ENCODE peak calls at places on chromosome 3, in six cellular contexts. One of them, this sample, is unnamed.

GRCh38 chr3:187238239-187238638 is 41.0 kb downstream of the RTP1 start:
- DNase-seq in right atrium auricular region: no peak
- DNase-seq in GM23338: no peak
- DNase-seq in posterior vena cava: no peak
- DNase-seq in stimulated activated CD4-positive, alpha-beta T cell treated with anti-CD3 and anti-CD28 coated beads, Interleukin-12 subunit alpha, Interleukin-12 subunit beta, amount 100 ng/mL, for 4 hours: no peak
- DNase-seq in NCI-H1417 treated with DMSO at 0.1 percent for 48 hours: no peak
- DNase-seq in this sample: no peak

GRCh38 chr3:77053769-77054168 is 13.9 kb downstream of the ROBO2 start:
- DNase-seq in right atrium auricular region: no peak
- DNase-seq in GM23338: no peak
- DNase-seq in posterior vena cava: no peak
- DNase-seq in stimulated activated CD4-positive, alpha-beta T cell treated with anti-CD3 and anti-CD28 coated beads, Interleukin-12 subunit alpha, Interleukin-12 subunit beta, amount 100 ng/mL, for 4 hours: no peak
- DNase-seq in NCI-H1417 treated with DMSO at 0.1 percent for 48 hours: no peak
- DNase-seq in this sample: no peak

GRCh38 chr3:171875923-171876412 is 32.8 kb downstream of the TMEM212 start:
- DNase-seq in right atrium auricular region: no peak
- DNase-seq in GM23338: no peak
- DNase-seq in posterior vena cava: no peak
- DNase-seq in stimulated activated CD4-positive, alpha-beta T cell treated with anti-CD3 and anti-CD28 coated beads, Interleukin-12 subunit alpha, Interleukin-12 subunit beta, amount 100 ng/mL, for 4 hours: no peak
- DNase-seq in NCI-H1417 treated with DMSO at 0.1 percent for 48 hours: no peak
- DNase-seq in this sample: no peak

GRCh38 chr3:128330301-128330845 is 136.3 kb downstream of the DNAJB8 start:
- DNase-seq in right atrium auricular region: no peak
- DNase-seq in GM23338: no peak
- DNase-seq in posterior vena cava: peak
- DNase-seq in stimulated activated CD4-positive, alpha-beta T cell treated with anti-CD3 and anti-CD28 coated beads, Interleukin-12 subunit alpha, Interleukin-12 subunit beta, amount 100 ng/mL, for 4 hours: no peak
- DNase-seq in NCI-H1417 treated with DMSO at 0.1 percent for 48 hours: no peak
- DNase-seq in this sample: peak

GRCh38 chr3:14001136-14001535 is 121.3 kb upstream of the WNT7A start:
- DNase-seq in right atrium auricular region: no peak
- DNase-seq in GM23338: no peak
- DNase-seq in posterior vena cava: no peak
- DNase-seq in stimulated activated CD4-positive, alpha-beta T cell treated with anti-CD3 and anti-CD28 coated beads, Interleukin-12 subunit alpha, Interleukin-12 subunit beta, amount 100 ng/mL, for 4 hours: no peak
- DNase-seq in NCI-H1417 treated with DMSO at 0.1 percent for 48 hours: no peak
- DNase-seq in this sample: no peak

GRCh38 chr3:108474581-108474980 is 35.8 kb downstream of the MYH15 start:
- DNase-seq in right atrium auricular region: no peak
- DNase-seq in GM23338: no peak
- DNase-seq in posterior vena cava: no peak
- DNase-seq in stimulated activated CD4-positive, alpha-beta T cell treated with anti-CD3 and anti-CD28 coated beads, Interleukin-12 subunit alpha, Interleukin-12 subunit beta, amount 100 ng/mL, for 4 hours: no peak
- DNase-seq in NCI-H1417 treated with DMSO at 0.1 percent for 48 hours: no peak
- DNase-seq in this sample: no peak

GRCh38 chr3:155428558-155428957 is 135.1 kb upstream of the STRIT1 start:
- DNase-seq in right atrium auricular region: no peak
- DNase-seq in GM23338: no peak
- DNase-seq in posterior vena cava: no peak
- DNase-seq in stimulated activated CD4-positive, alpha-beta T cell treated with anti-CD3 and anti-CD28 coated beads, Interleukin-12 subunit alpha, Interleukin-12 subunit beta, amount 100 ng/mL, for 4 hours: no peak
- DNase-seq in NCI-H1417 treated with DMSO at 0.1 percent for 48 hours: no peak
- DNase-seq in this sample: no peak

GRCh38 chr3:38232701-38233100 is 32.9 kb upstream of the SLC22A13 start:
- DNase-seq in right atrium auricular region: no peak
- DNase-seq in GM23338: no peak
- DNase-seq in posterior vena cava: no peak
- DNase-seq in stimulated activated CD4-positive, alpha-beta T cell treated with anti-CD3 and anti-CD28 coated beads, Interleukin-12 subunit alpha, Interleukin-12 subunit beta, amount 100 ng/mL, for 4 hours: no peak
- DNase-seq in NCI-H1417 treated with DMSO at 0.1 percent for 48 hours: no peak
- DNase-seq in this sample: no peak

GRCh38 chr3:39021465-39022274 is 30.1 kb downstream of the SCN11A start:
- DNase-seq in right atrium auricular region: no peak
- DNase-seq in GM23338: no peak
- DNase-seq in posterior vena cava: no peak
- DNase-seq in stimulated activated CD4-positive, alpha-beta T cell treated with anti-CD3 and anti-CD28 coated beads, Interleukin-12 subunit alpha, Interleukin-12 subunit beta, amount 100 ng/mL, for 4 hours: no peak
- DNase-seq in NCI-H1417 treated with DMSO at 0.1 percent for 48 hours: no peak
- DNase-seq in this sample: no peak

GRCh38 chr3:136952292-136952691 is 5.5 kb upstream of the IL20RB start:
- DNase-seq in right atrium auricular region: no peak
- DNase-seq in GM23338: no peak
- DNase-seq in posterior vena cava: no peak
- DNase-seq in stimulated activated CD4-positive, alpha-beta T cell treated with anti-CD3 and anti-CD28 coated beads, Interleukin-12 subunit alpha, Interleukin-12 subunit beta, amount 100 ng/mL, for 4 hours: no peak
- DNase-seq in NCI-H1417 treated with DMSO at 0.1 percent for 48 hours: no peak
- DNase-seq in this sample: no peak

This sample was measured in cardiac septum.